ENCODE peak calls at places on chromosomes 11 and 22, in seven cellular contexts. One of them, this sample, is unnamed.

GRCh38 chr11:59009661-59010060 is 70.4 kb downstream of the GLYATL1 start:
- DNase-seq in MCF 10A: no peak
- DNase-seq in caudate nucleus: no peak
- DNase-seq in activated naive CD4-positive, alpha-beta T cell treated with anti-CD3 and anti-CD28 coated beads for 36 hours: no peak
- DNase-seq in left lung: no peak
- DNase-seq in iris pigment epithelial cell: no peak
- DNase-seq in NCI-H1694: no peak
- DNase-seq in this sample: no peak

GRCh38 chr22:28402539-28402938 is 277.1 kb downstream of the TTC28 start:
- DNase-seq in iris pigment epithelial cell: no peak
- DNase-seq in left lung: no peak
- DNase-seq in caudate nucleus: no peak
- DNase-seq in activated naive CD4-positive, alpha-beta T cell treated with anti-CD3 and anti-CD28 coated beads for 36 hours: peak
- DNase-seq in NCI-H1694: no peak
- DNase-seq in MCF 10A: no peak
- DNase-seq in this sample: no peak

GRCh38 chr22:39607093-39607492 is 36.5 kb downstream of the CACNA1I start:
- DNase-seq in activated naive CD4-positive, alpha-beta T cell treated with anti-CD3 and anti-CD28 coated beads for 36 hours: no peak
- DNase-seq in MCF 10A: no peak
- DNase-seq in caudate nucleus: no peak
- DNase-seq in NCI-H1694: no peak
- DNase-seq in iris pigment epithelial cell: no peak
- DNase-seq in left lung: no peak
- DNase-seq in this sample: no peak

GRCh38 chr22:35051034-35051535 is 14.9 kb upstream of the ISX start:
- DNase-seq in iris pigment epithelial cell: no peak
- DNase-seq in MCF 10A: no peak
- DNase-seq in caudate nucleus: no peak
- DNase-seq in activated naive CD4-positive, alpha-beta T cell treated with anti-CD3 and anti-CD28 coated beads for 36 hours: no peak
- DNase-seq in left lung: no peak
- DNase-seq in NCI-H1694: no peak
- DNase-seq in this sample: no peak

GRCh38 chr11:75855191-75855590 is 40.2 kb downstream of the UVRAG start:
- DNase-seq in left lung: no peak
- DNase-seq in iris pigment epithelial cell: no peak
- DNase-seq in MCF 10A: no peak
- DNase-seq in NCI-H1694: no peak
- DNase-seq in activated naive CD4-positive, alpha-beta T cell treated with anti-CD3 and anti-CD28 coated beads for 36 hours: no peak
- DNase-seq in caudate nucleus: no peak
- DNase-seq in this sample: no peak

GRCh38 chr11:19101803-19102520 is 15.0 kb upstream of the ZDHHC13 start:
- DNase-seq in NCI-H1694: no peak
- DNase-seq in left lung: no peak
- DNase-seq in caudate nucleus: no peak
- DNase-seq in iris pigment epithelial cell: no peak
- DNase-seq in MCF 10A: peak
- DNase-seq in activated naive CD4-positive, alpha-beta T cell treated with anti-CD3 and anti-CD28 coated beads for 36 hours: no peak
- DNase-seq in this sample: peak

GRCh38 chr22:38843201-38843715 is 570 bp downstream of the NPTXR start:
- DNase-seq in caudate nucleus: no peak
- DNase-seq in MCF 10A: no peak
- DNase-seq in activated naive CD4-positive, alpha-beta T cell treated with anti-CD3 and anti-CD28 coated beads for 36 hours: peak
- DNase-seq in NCI-H1694: peak
- DNase-seq in left lung: no peak
- DNase-seq in iris pigment epithelial cell: peak
- DNase-seq in this sample: peak

GRCh38 chr11:63906585-63906984 is 10.4 kb downstream of the RCOR2 start:
- DNase-seq in iris pigment epithelial cell: peak
- DNase-seq in caudate nucleus: no peak
- DNase-seq in NCI-H1694: no peak
- DNase-seq in MCF 10A: no peak
- DNase-seq in activated naive CD4-positive, alpha-beta T cell treated with anti-CD3 and anti-CD28 coated beads for 36 hours: peak
- DNase-seq in left lung: no peak
- DNase-seq in this sample: no peak

GRCh38 chr11:9855579-9856260 is 191.8 kb downstream of the SWAP70 start:
- DNase-seq in NCI-H1694: no peak
- DNase-seq in activated naive CD4-positive, alpha-beta T cell treated with anti-CD3 and anti-CD28 coated beads for 36 hours: no peak
- DNase-seq in MCF 10A: no peak
- DNase-seq in left lung: no peak
- DNase-seq in iris pigment epithelial cell: peak
- DNase-seq in caudate nucleus: no peak
- DNase-seq in this sample: no peak

GRCh38 chr11:66326261-66327111 is 9.6 kb upstream of the CD248 start:
- DNase-seq in left lung: no peak
- DNase-seq in activated naive CD4-positive, alpha-beta T cell treated with anti-CD3 and anti-CD28 coated beads for 36 hours: peak
- DNase-seq in NCI-H1694: no peak
- DNase-seq in MCF 10A: peak
- DNase-seq in iris pigment epithelial cell: no peak
- DNase-seq in caudate nucleus: no peak
- DNase-seq in this sample: no peak

GRCh38 chr11:62402226-62402625 is 16.6 kb upstream of the SCGB1A1 start:
- DNase-seq in left lung: peak
- DNase-seq in iris pigment epithelial cell: no peak
- DNase-seq in MCF 10A: no peak
- DNase-seq in NCI-H1694: no peak
- DNase-seq in caudate nucleus: no peak
- DNase-seq in activated naive CD4-positive, alpha-beta T cell treated with anti-CD3 and anti-CD28 coated beads for 36 hours: peak
- DNase-seq in this sample: no peak

GRCh38 chr22:23012081-23012622 is 58.2 kb upstream of the GNAZ start:
- DNase-seq in NCI-H1694: no peak
- DNase-seq in activated naive CD4-positive, alpha-beta T cell treated with anti-CD3 and anti-CD28 coated beads for 36 hours: peak
- DNase-seq in caudate nucleus: no peak
- DNase-seq in left lung: no peak
- DNase-seq in MCF 10A: no peak
- DNase-seq in iris pigment epithelial cell: no peak
- DNase-seq in this sample: no peak

GRCh38 chr22:38872831-38873248 is 824 bp upstream of the CBX6 start:
- DNase-seq in MCF 10A: no peak
- DNase-seq in left lung: peak
- DNase-seq in NCI-H1694: no peak
- DNase-seq in caudate nucleus: peak
- DNase-seq in iris pigment epithelial cell: peak
- DNase-seq in activated naive CD4-positive, alpha-beta T cell treated with anti-CD3 and anti-CD28 coated beads for 36 hours: no peak
- DNase-seq in this sample: no peak

GRCh38 chr11:75072582-75072981 is 24.1 kb downstream of the OR2AT4 start:
- DNase-seq in iris pigment epithelial cell: no peak
- DNase-seq in caudate nucleus: no peak
- DNase-seq in activated naive CD4-positive, alpha-beta T cell treated with anti-CD3 and anti-CD28 coated beads for 36 hours: no peak
- DNase-seq in NCI-H1694: no peak
- DNase-seq in left lung: no peak
- DNase-seq in MCF 10A: no peak
- DNase-seq in this sample: no peak

GRCh38 chr22:28102413-28102812 is 183.4 kb upstream of the PITPNB start:
- DNase-seq in caudate nucleus: no peak
- DNase-seq in iris pigment epithelial cell: no peak
- DNase-seq in MCF 10A: no peak
- DNase-seq in left lung: no peak
- DNase-seq in activated naive CD4-positive, alpha-beta T cell treated with anti-CD3 and anti-CD28 coated beads for 36 hours: no peak
- DNase-seq in NCI-H1694: no peak
- DNase-seq in this sample: no peak

GRCh38 chr11:32259641-32260081 is 168.8 kb downstream of the RCN1 start:
- DNase-seq in activated naive CD4-positive, alpha-beta T cell treated with anti-CD3 and anti-CD28 coated beads for 36 hours: no peak
- DNase-seq in left lung: peak
- DNase-seq in NCI-H1694: no peak
- DNase-seq in MCF 10A: peak
- DNase-seq in iris pigment epithelial cell: peak
- DNase-seq in caudate nucleus: no peak
- DNase-seq in this sample: peak

GRCh38 chr22:35310556-35311550 is 11.2 kb downstream of the TOM1 start:
- DNase-seq in MCF 10A: no peak
- DNase-seq in NCI-H1694: no peak
- DNase-seq in caudate nucleus: no peak
- DNase-seq in iris pigment epithelial cell: no peak
- DNase-seq in left lung: peak
- DNase-seq in activated naive CD4-positive, alpha-beta T cell treated with anti-CD3 and anti-CD28 coated beads for 36 hours: no peak
- DNase-seq in this sample: no peak

GRCh38 chr11:7577883-7578242 is 64.1 kb downstream of the PPFIBP2 start:
- DNase-seq in caudate nucleus: peak
- DNase-seq in MCF 10A: no peak
- DNase-seq in NCI-H1694: no peak
- DNase-seq in left lung: no peak
- DNase-seq in iris pigment epithelial cell: peak
- DNase-seq in activated naive CD4-positive, alpha-beta T cell treated with anti-CD3 and anti-CD28 coated beads for 36 hours: peak
- DNase-seq in this sample: no peak

GRCh38 chr11:17164361-17165246 is 43.2 kb downstream of the PIK3C2A start:
- DNase-seq in iris pigment epithelial cell: peak
- DNase-seq in MCF 10A: peak
- DNase-seq in activated naive CD4-positive, alpha-beta T cell treated with anti-CD3 and anti-CD28 coated beads for 36 hours: no peak
- DNase-seq in left lung: no peak
- DNase-seq in NCI-H1694: no peak
- DNase-seq in caudate nucleus: no peak
- DNase-seq in this sample: peak

GRCh38 chr11:65434057-65434666 is 11.6 kb downstream of the NEAT1 start:
- DNase-seq in caudate nucleus: no peak
- DNase-seq in NCI-H1694: no peak
- DNase-seq in left lung: peak
- DNase-seq in iris pigment epithelial cell: peak
- DNase-seq in activated naive CD4-positive, alpha-beta T cell treated with anti-CD3 and anti-CD28 coated beads for 36 hours: no peak
- DNase-seq in MCF 10A: peak
- DNase-seq in this sample: no peak

GRCh38 chr11:69894126-69895047 is 75.2 kb upstream of the FGF3 start:
- DNase-seq in iris pigment epithelial cell: no peak
- DNase-seq in NCI-H1694: no peak
- DNase-seq in activated naive CD4-positive, alpha-beta T cell treated with anti-CD3 and anti-CD28 coated beads for 36 hours: no peak
- DNase-seq in MCF 10A: no peak
- DNase-seq in left lung: no peak
- DNase-seq in caudate nucleus: no peak
- DNase-seq in this sample: no peak

GRCh38 chr22:25219948-25220442 is 556 bp downstream of the CRYBB2 start:
- DNase-seq in NCI-H1694: no peak
- DNase-seq in MCF 10A: peak
- DNase-seq in left lung: no peak
- DNase-seq in caudate nucleus: no peak
- DNase-seq in activated naive CD4-positive, alpha-beta T cell treated with anti-CD3 and anti-CD28 coated beads for 36 hours: peak
- DNase-seq in iris pigment epithelial cell: no peak
- DNase-seq in this sample: no peak

GRCh38 chr11:70505761-70506657 is 107.7 kb downstream of the CTTN start:
- DNase-seq in activated naive CD4-positive, alpha-beta T cell treated with anti-CD3 and anti-CD28 coated beads for 36 hours: no peak
- DNase-seq in caudate nucleus: no peak
- DNase-seq in NCI-H1694: no peak
- DNase-seq in MCF 10A: no peak
- DNase-seq in iris pigment epithelial cell: no peak
- DNase-seq in left lung: peak
- DNase-seq in this sample: no peak

GRCh38 chr22:36772451-36772850 is 3.5 kb downstream of the IFT27 start:
- DNase-seq in left lung: no peak
- DNase-seq in MCF 10A: no peak
- DNase-seq in caudate nucleus: no peak
- DNase-seq in iris pigment epithelial cell: no peak
- DNase-seq in activated naive CD4-positive, alpha-beta T cell treated with anti-CD3 and anti-CD28 coated beads for 36 hours: no peak
- DNase-seq in NCI-H1694: no peak
- DNase-seq in this sample: no peak

GRCh38 chr11:65493367-65494176 is 5.3 kb upstream of the MALAT1 start:
- DNase-seq in MCF 10A: peak
- DNase-seq in left lung: peak
- DNase-seq in NCI-H1694: no peak
- DNase-seq in iris pigment epithelial cell: peak
- DNase-seq in activated naive CD4-positive, alpha-beta T cell treated with anti-CD3 and anti-CD28 coated beads for 36 hours: no peak
- DNase-seq in caudate nucleus: no peak
- DNase-seq in this sample: peak

GRCh38 chr11:64437426-64437825 is 78.5 kb downstream of the RPS6KA4 start:
- DNase-seq in NCI-H1694: no peak
- DNase-seq in left lung: no peak
- DNase-seq in MCF 10A: no peak
- DNase-seq in caudate nucleus: no peak
- DNase-seq in iris pigment epithelial cell: no peak
- DNase-seq in activated naive CD4-positive, alpha-beta T cell treated with anti-CD3 and anti-CD28 coated beads for 36 hours: no peak
- DNase-seq in this sample: peak

GRCh38 chr22:29521526-29521925 is 32.0 kb downstream of the THOC5 start:
- DNase-seq in NCI-H1694: no peak
- DNase-seq in caudate nucleus: peak
- DNase-seq in MCF 10A: no peak
- DNase-seq in activated naive CD4-positive, alpha-beta T cell treated with anti-CD3 and anti-CD28 coated beads for 36 hours: no peak
- DNase-seq in left lung: no peak
- DNase-seq in iris pigment epithelial cell: no peak
- DNase-seq in this sample: no peak

GRCh38 chr11:82403640-82404305 is 329.9 kb downstream of the FAM181B start:
- DNase-seq in caudate nucleus: no peak
- DNase-seq in activated naive CD4-positive, alpha-beta T cell treated with anti-CD3 and anti-CD28 coated beads for 36 hours: no peak
- DNase-seq in left lung: no peak
- DNase-seq in iris pigment epithelial cell: no peak
- DNase-seq in MCF 10A: no peak
- DNase-seq in NCI-H1694: no peak
- DNase-seq in this sample: no peak

GRCh38 chr11:78332174-78332866 is 85.3 kb downstream of the GAB2 start:
- DNase-seq in caudate nucleus: no peak
- DNase-seq in iris pigment epithelial cell: peak
- DNase-seq in left lung: no peak
- DNase-seq in activated naive CD4-positive, alpha-beta T cell treated with anti-CD3 and anti-CD28 coated beads for 36 hours: no peak
- DNase-seq in MCF 10A: no peak
- DNase-seq in NCI-H1694: no peak
- DNase-seq in this sample: no peak

GRCh38 chr22:37887610-37888378 is 18.3 kb upstream of the MICALL1 start:
- DNase-seq in caudate nucleus: no peak
- DNase-seq in activated naive CD4-positive, alpha-beta T cell treated with anti-CD3 and anti-CD28 coated beads for 36 hours: no peak
- DNase-seq in iris pigment epithelial cell: peak
- DNase-seq in left lung: peak
- DNase-seq in NCI-H1694: no peak
- DNase-seq in MCF 10A: peak
- DNase-seq in this sample: peak

GRCh38 chr22:18130699-18131429 is 19.1 kb upstream of the USP18 start:
- DNase-seq in left lung: no peak
- DNase-seq in NCI-H1694: no peak
- DNase-seq in MCF 10A: no peak
- DNase-seq in iris pigment epithelial cell: no peak
- DNase-seq in caudate nucleus: no peak
- DNase-seq in activated naive CD4-positive, alpha-beta T cell treated with anti-CD3 and anti-CD28 coated beads for 36 hours: no peak
- DNase-seq in this sample: no peak

GRCh38 chr11:64566042-64566914 is 24.7 kb upstream of the SLC22A12 start:
- DNase-seq in caudate nucleus: no peak
- DNase-seq in MCF 10A: peak
- DNase-seq in activated naive CD4-positive, alpha-beta T cell treated with anti-CD3 and anti-CD28 coated beads for 36 hours: peak
- DNase-seq in NCI-H1694: peak
- DNase-seq in left lung: peak
- DNase-seq in iris pigment epithelial cell: peak
- DNase-seq in this sample: peak

GRCh38 chr11:35541621-35542375 is 16.4 kb upstream of the PAMR1 start:
- DNase-seq in NCI-H1694: no peak
- DNase-seq in iris pigment epithelial cell: peak
- DNase-seq in activated naive CD4-positive, alpha-beta T cell treated with anti-CD3 and anti-CD28 coated beads for 36 hours: no peak
- DNase-seq in MCF 10A: no peak
- DNase-seq in left lung: peak
- DNase-seq in caudate nucleus: no peak
- DNase-seq in this sample: no peak

GRCh38 chr22:46012182-46012880 is 35.4 kb upstream of the WNT7B start:
- DNase-seq in NCI-H1694: no peak
- DNase-seq in MCF 10A: no peak
- DNase-seq in caudate nucleus: no peak
- DNase-seq in iris pigment epithelial cell: no peak
- DNase-seq in left lung: peak
- DNase-seq in activated naive CD4-positive, alpha-beta T cell treated with anti-CD3 and anti-CD28 coated beads for 36 hours: no peak
- DNase-seq in this sample: no peak

This sample was measured in RWPE1.